ENCODE peak calls at places on chromosomes 7 and 10, in four cellular contexts. One of them, this sample, is unnamed. For H3K4me1, the result is how much of the 10 kb centered on the place peaks cover.

GRCh38 chr7:114269714-114270113 is 144.9 kb upstream of the FOXP2 start:
- DNase-seq in A549: no peak
- DNase-seq in suprapubic skin: no peak
- DNase-seq in H1: no peak
- DNase-seq in this sample: no peak

GRCh38 chr7:71775648-71776047 is 636.5 kb downstream of the CALN1 start:
- DNase-seq in H1: no peak
- DNase-seq in suprapubic skin: no peak
- DNase-seq in A549: no peak
- DNase-seq in this sample: no peak

GRCh38 chr10:129547583-129547982 is 80.5 kb downstream of the MGMT start:
- DNase-seq in A549: no peak
- DNase-seq in H1: no peak
- DNase-seq in suprapubic skin: no peak
- DNase-seq in this sample: no peak

GRCh38 chr10:69202332-69202731 is 17.8 kb upstream of the HKDC1 start:
- DNase-seq in A549: no peak
- DNase-seq in suprapubic skin: no peak
- DNase-seq in H1: no peak
- DNase-seq in this sample: no peak

GRCh38 chr7:2112261-2113203 is 120.2 kb downstream of the MAD1L1 start:
- DNase-seq in A549: no peak
- DNase-seq in H1: no peak
- DNase-seq in suprapubic skin: no peak
- DNase-seq in this sample: peak

GRCh38 chr10:73439605-73440298 is 6.4 kb upstream of the MSS51 start:
- DNase-seq in A549: no peak
- DNase-seq in suprapubic skin: no peak
- DNase-seq in H1: no peak
- DNase-seq in this sample: no peak

GRCh38 chr10:103080891-103081581 is 112.0 kb downstream of the NT5C2 start:
- DNase-seq in A549: no peak
- DNase-seq in H1: no peak
- DNase-seq in suprapubic skin: no peak
- DNase-seq in this sample: no peak

GRCh38 chr7:8147760-8148463 is 114.1 kb downstream of the ICA1 start:
- DNase-seq in A549: no peak
- DNase-seq in H1: no peak
- DNase-seq in suprapubic skin: no peak
- DNase-seq in this sample: no peak

GRCh38 chr10:61835909-61836232 is 65.6 kb upstream of the ARID5B start:
- DNase-seq in H1: no peak
- DNase-seq in A549: no peak
- DNase-seq in suprapubic skin: no peak
- DNase-seq in this sample: no peak

GRCh38 chr10:49444349-49444748 is 48.5 kb upstream of the DRGX start:
- DNase-seq in H1: no peak
- DNase-seq in A549: no peak
- DNase-seq in suprapubic skin: no peak
- DNase-seq in this sample: no peak

GRCh38 chr10:79346388-79347225 is 662 bp upstream of the PPIF start:
- DNase-seq in H1: no peak
- DNase-seq in suprapubic skin: no peak
- DNase-seq in A549: no peak
- DNase-seq in this sample: no peak

GRCh38 chr10:88070080-88070880 is 206.9 kb downstream of the PTEN start:
- DNase-seq in A549: peak
- DNase-seq in H1: no peak
- DNase-seq in suprapubic skin: no peak
- DNase-seq in this sample: peak

GRCh38 chr10:727162-727790 is 37.8 kb upstream of the DIP2C start:
- DNase-seq in A549: no peak
- DNase-seq in suprapubic skin: no peak
- DNase-seq in H1: no peak
- DNase-seq in this sample: no peak

GRCh38 chr7:115252461-115252860 is 330.6 kb downstream of the MDFIC start:
- DNase-seq in H1: no peak
- DNase-seq in suprapubic skin: no peak
- DNase-seq in A549: no peak
- DNase-seq in this sample: no peak

GRCh38 chr7:133676805-133677370 is 424.0 kb downstream of the EXOC4 start:
- DNase-seq in suprapubic skin: no peak
- DNase-seq in A549: peak
- DNase-seq in H1: no peak
- DNase-seq in this sample: no peak

GRCh38 chr10:123394382-123394781 is 240.2 kb downstream of the BUB3 start:
- DNase-seq in A549: no peak
- DNase-seq in H1: no peak
- DNase-seq in suprapubic skin: no peak
- DNase-seq in this sample: no peak

GRCh38 chr7:47197508-47197907 is 384.4 kb downstream of the TNS3 start:
- DNase-seq in H1: no peak
- DNase-seq in suprapubic skin: no peak
- DNase-seq in A549: no peak
- DNase-seq in this sample: no peak

GRCh38 chr7:77407906-77408305 is 8.2 kb downstream of the GSAP start:
- DNase-seq in H1: no peak
- DNase-seq in suprapubic skin: no peak
- DNase-seq in A549: no peak
- DNase-seq in this sample: no peak

GRCh38 chr7:77409005-77409738 is 7.0 kb downstream of the GSAP start:
- DNase-seq in H1: no peak
- DNase-seq in suprapubic skin: no peak
- DNase-seq in A549: peak
- DNase-seq in this sample: no peak

GRCh38 chr7:77413128-77413527 is 3.0 kb downstream of the GSAP start:
- DNase-seq in suprapubic skin: no peak
- DNase-seq in H1: no peak
- DNase-seq in A549: no peak
- DNase-seq in this sample: no peak

GRCh38 chr7:77406421-77406820 is 9.7 kb downstream of the GSAP start:
- DNase-seq in A549: no peak
- DNase-seq in suprapubic skin: no peak
- DNase-seq in H1: no peak
- DNase-seq in this sample: no peak

GRCh38 chr7:77409739-77410545 is 6.2 kb downstream of the GSAP start:
- DNase-seq in suprapubic skin: no peak
- DNase-seq in H1: no peak
- DNase-seq in A549: peak
- DNase-seq in this sample: no peak
- TF ChIP-seq EP300 in suprapubic skin: no peak
- TF ChIP-seq EP300 in H1: no peak
- TF ChIP-seq EP300 in A549: peak
- TF ChIP-seq EP300 in this sample: peak

GRCh38 chr7:4140933-4141332 is 541.2 kb upstream of the FOXK1 start:
- DNase-seq in A549: no peak
- DNase-seq in H1: no peak
- DNase-seq in suprapubic skin: no peak
- DNase-seq in this sample: no peak
- H3K27ac ChIP-seq in A549: no peak
- H3K27ac ChIP-seq in H1: no peak
- H3K27ac ChIP-seq in suprapubic skin: no peak
- H3K27ac ChIP-seq in this sample: no peak

GRCh38 chr7:86209036-86209435 is 434.7 kb upstream of the GRM3 start:
- DNase-seq in suprapubic skin: no peak
- DNase-seq in A549: no peak
- DNase-seq in H1: no peak
- DNase-seq in this sample: peak
- H3K4me1 ChIP-seq in suprapubic skin: under half
- H3K4me1 ChIP-seq in A549: under half
- H3K4me1 ChIP-seq in H1: under half
- H3K4me1 ChIP-seq in this sample: under half

GRCh38 chr7:5550385-5550784 is 126.8 kb upstream of the TNRC18 start:
- DNase-seq in A549: no peak
- DNase-seq in H1: no peak
- DNase-seq in suprapubic skin: no peak
- DNase-seq in this sample: no peak

GRCh38 chr7:5550831-5551230 is 127.2 kb upstream of the TNRC18 start:
- DNase-seq in A549: no peak
- DNase-seq in suprapubic skin: no peak
- DNase-seq in H1: no peak
- DNase-seq in this sample: no peak

GRCh38 chr7:5546626-5547025 is 123.0 kb upstream of the TNRC18 start:
- DNase-seq in A549: no peak
- DNase-seq in H1: no peak
- DNase-seq in suprapubic skin: no peak
- DNase-seq in this sample: no peak

GRCh38 chr7:5552123-5552522 is 128.5 kb upstream of the TNRC18 start:
- DNase-seq in A549: no peak
- DNase-seq in H1: no peak
- DNase-seq in suprapubic skin: no peak
- DNase-seq in this sample: no peak

DNA sequence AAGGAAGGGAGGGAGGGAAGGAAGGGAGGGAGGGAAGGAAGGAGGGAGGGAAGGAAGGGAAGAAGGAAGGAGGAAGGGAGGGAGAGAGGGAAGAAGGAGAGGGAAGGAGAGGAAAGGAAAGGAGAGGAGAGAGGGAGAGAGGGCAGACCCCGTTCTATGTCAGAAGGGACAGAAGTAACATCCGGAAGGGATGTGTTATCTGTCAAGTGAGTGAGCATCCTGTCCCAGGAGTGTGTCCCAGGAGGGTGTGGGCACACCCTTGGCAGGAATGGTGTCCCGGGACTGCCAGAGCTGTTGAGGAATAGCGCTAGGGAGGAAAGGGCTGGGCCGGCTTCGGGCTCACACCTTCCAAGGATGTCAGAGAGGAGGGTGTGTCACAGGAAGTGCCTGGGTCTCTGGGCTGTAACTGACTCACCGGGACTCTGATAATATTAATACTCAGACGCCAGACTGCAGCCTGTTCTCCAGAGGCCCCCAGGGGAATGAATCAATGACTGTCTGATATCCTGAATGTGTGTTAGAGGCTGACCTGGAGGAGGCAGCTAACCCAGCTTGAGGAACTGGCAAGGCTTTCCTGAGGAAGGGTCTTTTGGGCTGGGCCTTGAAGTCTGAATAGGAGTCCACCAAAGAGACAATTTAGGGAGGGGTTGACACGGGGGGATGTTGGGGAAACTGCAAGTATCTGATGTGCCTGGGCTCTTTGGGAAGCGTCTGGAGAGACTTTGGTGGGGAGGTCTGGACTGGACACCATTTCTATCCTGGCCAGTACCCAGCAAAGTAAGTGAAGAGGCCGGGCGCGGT is 125.7 kb upstream of the TNRC18 start:
- DNase-seq in suprapubic skin: peak
- DNase-seq in H1: no peak
- DNase-seq in A549: peak
- DNase-seq in this sample: peak
- TF ChIP-seq EP300 in suprapubic skin: no peak
- TF ChIP-seq EP300 in H1: no peak
- TF ChIP-seq EP300 in A549: no peak
- TF ChIP-seq EP300 in this sample: no peak

DNA sequence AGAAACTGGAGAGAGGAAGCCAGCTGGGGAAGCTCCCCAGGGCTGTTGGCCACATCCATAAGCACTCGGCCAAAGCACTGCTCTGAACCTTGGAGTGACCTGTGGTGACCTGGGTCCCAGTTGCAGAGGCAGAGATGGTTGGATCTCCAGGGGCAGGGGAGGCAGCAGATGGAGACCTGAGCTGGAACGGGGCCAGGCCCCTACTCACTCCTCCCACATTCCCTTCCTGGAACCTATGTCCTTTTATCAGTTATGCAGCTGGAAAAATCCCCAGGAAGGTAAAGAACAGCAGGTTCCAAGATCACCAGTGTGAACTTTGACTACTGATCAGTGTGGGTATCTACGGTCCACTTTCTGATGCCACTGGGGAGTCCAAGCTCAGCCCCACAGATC is 9.6 kb upstream of the PNLIPRP2 start:
- DNase-seq in suprapubic skin: no peak
- DNase-seq in A549: no peak
- DNase-seq in H1: no peak
- DNase-seq in this sample: no peak
- H3K27ac ChIP-seq in suprapubic skin: no peak
- H3K27ac ChIP-seq in A549: no peak
- H3K27ac ChIP-seq in H1: no peak
- H3K27ac ChIP-seq in this sample: no peak

DNA sequence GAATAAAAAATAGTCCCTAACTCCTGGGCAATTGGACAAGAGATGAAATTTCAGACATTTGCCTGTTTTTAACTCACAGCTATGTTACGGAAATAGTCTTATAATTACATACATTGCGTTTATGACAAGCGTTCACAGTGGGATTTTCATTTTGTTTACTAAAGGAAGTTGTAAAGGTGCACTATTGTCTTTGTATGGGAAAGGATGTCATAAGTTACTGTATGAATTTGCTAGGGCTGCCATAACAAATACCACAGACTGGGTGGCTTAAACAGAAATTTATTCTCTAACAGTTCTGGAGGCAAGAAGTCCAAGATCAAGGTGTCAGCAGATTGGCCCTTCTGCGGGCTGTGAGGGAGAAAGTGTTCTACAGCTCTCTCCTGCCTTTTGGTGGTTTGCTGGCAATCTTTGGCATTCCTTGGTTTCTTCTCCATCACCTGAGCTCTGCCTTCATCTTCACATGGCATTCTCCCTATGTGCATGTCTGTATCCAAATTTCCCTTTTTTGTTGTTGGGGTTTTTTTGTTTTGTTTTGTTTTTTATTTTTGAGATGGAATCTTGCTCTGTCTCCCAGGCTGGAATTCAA is 5.6 kb downstream of the NFE2L3 start:
- DNase-seq in A549: no peak
- DNase-seq in H1: no peak
- DNase-seq in suprapubic skin: no peak
- DNase-seq in this sample: no peak
- H3K4me1 ChIP-seq in A549: under half
- H3K4me1 ChIP-seq in H1: under half
- H3K4me1 ChIP-seq in suprapubic skin: under half
- H3K4me1 ChIP-seq in this sample: under half